ENCODE peak calls at places on chromosomes 12 and 14, in five cellular contexts. One of them, this sample, is unnamed.

GRCh38 chr12:30700216-30700900 is 4.7 kb upstream of the IPO8 start:
- DNase-seq in endothelial cell of umbilical vein: peak
- DNase-seq in omental fat pad: no peak
- DNase-seq in GM12865: no peak
- DNase-seq in progenitor cell of endocrine pancreas: no peak
- DNase-seq in this sample: no peak

GRCh38 chr12:29961231-29961630 is 177.5 kb upstream of the TMTC1 start:
- DNase-seq in omental fat pad: no peak
- DNase-seq in GM12865: no peak
- DNase-seq in endothelial cell of umbilical vein: no peak
- DNase-seq in progenitor cell of endocrine pancreas: no peak
- DNase-seq in this sample: no peak

GRCh38 chr14:51455041-51455835 is 196.5 kb upstream of the FRMD6 start:
- DNase-seq in GM12865: no peak
- DNase-seq in progenitor cell of endocrine pancreas: no peak
- DNase-seq in omental fat pad: no peak
- DNase-seq in endothelial cell of umbilical vein: no peak
- DNase-seq in this sample: no peak

GRCh38 chr14:67166450-67166853 is 22.8 kb upstream of the GARIN2 start:
- DNase-seq in progenitor cell of endocrine pancreas: no peak
- DNase-seq in endothelial cell of umbilical vein: peak
- DNase-seq in GM12865: peak
- DNase-seq in omental fat pad: no peak
- DNase-seq in this sample: peak

GRCh38 chr14:101843665-101844064 is 82.2 kb downstream of the PPP2R5C start:
- DNase-seq in progenitor cell of endocrine pancreas: no peak
- DNase-seq in GM12865: peak
- DNase-seq in endothelial cell of umbilical vein: no peak
- DNase-seq in omental fat pad: no peak
- DNase-seq in this sample: peak

GRCh38 chr12:40152783-40153383 is 47.0 kb upstream of the SLC2A13 start:
- DNase-seq in omental fat pad: peak
- DNase-seq in endothelial cell of umbilical vein: peak
- DNase-seq in GM12865: peak
- DNase-seq in progenitor cell of endocrine pancreas: peak
- DNase-seq in this sample: no peak

GRCh38 chr14:38122241-38122640 is 85.5 kb upstream of the SSTR1 start:
- DNase-seq in progenitor cell of endocrine pancreas: no peak
- DNase-seq in endothelial cell of umbilical vein: no peak
- DNase-seq in GM12865: no peak
- DNase-seq in omental fat pad: no peak
- DNase-seq in this sample: no peak

GRCh38 chr14:53953002-53953827 is 3.4 kb downstream of the BMP4 start:
- DNase-seq in progenitor cell of endocrine pancreas: peak
- DNase-seq in endothelial cell of umbilical vein: peak
- DNase-seq in omental fat pad: no peak
- DNase-seq in GM12865: peak
- DNase-seq in this sample: peak

GRCh38 chr12:43104524-43104923 is 447.5 kb downstream of the ADAMTS20 start:
- DNase-seq in GM12865: no peak
- DNase-seq in progenitor cell of endocrine pancreas: no peak
- DNase-seq in omental fat pad: no peak
- DNase-seq in endothelial cell of umbilical vein: no peak
- DNase-seq in this sample: no peak

GRCh38 chr14:101489092-101489760 is 72.1 kb upstream of the DIO3 start:
- DNase-seq in progenitor cell of endocrine pancreas: no peak
- DNase-seq in omental fat pad: no peak
- DNase-seq in endothelial cell of umbilical vein: no peak
- DNase-seq in GM12865: no peak
- DNase-seq in this sample: no peak

GRCh38 chr12:113261847-113262470 is 40.7 kb downstream of the TPCN1 start:
- DNase-seq in omental fat pad: no peak
- DNase-seq in progenitor cell of endocrine pancreas: no peak
- DNase-seq in endothelial cell of umbilical vein: no peak
- DNase-seq in GM12865: peak
- DNase-seq in this sample: no peak

GRCh38 chr14:29832042-29832441 is 95.6 kb downstream of the PRKD1 start:
- DNase-seq in progenitor cell of endocrine pancreas: no peak
- DNase-seq in GM12865: no peak
- DNase-seq in omental fat pad: no peak
- DNase-seq in endothelial cell of umbilical vein: no peak
- DNase-seq in this sample: no peak

GRCh38 chr12:22477166-22477893 is 67.0 kb downstream of the C2CD5 start:
- DNase-seq in omental fat pad: no peak
- DNase-seq in endothelial cell of umbilical vein: peak
- DNase-seq in progenitor cell of endocrine pancreas: no peak
- DNase-seq in GM12865: no peak
- DNase-seq in this sample: no peak

GRCh38 chr12:71610036-71610795 is 53.4 kb downstream of the ZFC3H1 start:
- DNase-seq in endothelial cell of umbilical vein: no peak
- DNase-seq in progenitor cell of endocrine pancreas: no peak
- DNase-seq in GM12865: no peak
- DNase-seq in omental fat pad: no peak
- DNase-seq in this sample: no peak
- TF ChIP-seq CTCF in endothelial cell of umbilical vein: no peak
- TF ChIP-seq CTCF in progenitor cell of endocrine pancreas: no peak
- TF ChIP-seq CTCF in GM12865: no peak
- TF ChIP-seq CTCF in omental fat pad: no peak
- TF ChIP-seq CTCF in this sample: no peak

GRCh38 chr12:7042847-7043246 is 17.7 kb upstream of the C1S start:
- DNase-seq in omental fat pad: no peak
- DNase-seq in GM12865: peak
- DNase-seq in endothelial cell of umbilical vein: peak
- DNase-seq in progenitor cell of endocrine pancreas: no peak
- DNase-seq in this sample: no peak
- TF ChIP-seq CTCF in omental fat pad: no peak
- TF ChIP-seq CTCF in GM12865: no peak
- TF ChIP-seq CTCF in endothelial cell of umbilical vein: peak
- TF ChIP-seq CTCF in progenitor cell of endocrine pancreas: peak
- TF ChIP-seq CTCF in this sample: peak

GRCh38 chr14:75648066-75648838 is 12.4 kb downstream of the ERG28 start:
- DNase-seq in GM12865: no peak
- DNase-seq in endothelial cell of umbilical vein: peak
- DNase-seq in omental fat pad: no peak
- DNase-seq in progenitor cell of endocrine pancreas: no peak
- DNase-seq in this sample: no peak

GRCh38 chr14:75650253-75651058 is 10.2 kb downstream of the ERG28 start:
- DNase-seq in GM12865: no peak
- DNase-seq in endothelial cell of umbilical vein: no peak
- DNase-seq in omental fat pad: no peak
- DNase-seq in progenitor cell of endocrine pancreas: no peak
- DNase-seq in this sample: no peak

GRCh38 chr14:75647650-75648049 is 13.0 kb downstream of the ERG28 start:
- DNase-seq in omental fat pad: no peak
- DNase-seq in progenitor cell of endocrine pancreas: no peak
- DNase-seq in endothelial cell of umbilical vein: peak
- DNase-seq in GM12865: no peak
- DNase-seq in this sample: no peak

GRCh38 chr14:75649773-75650172 is 10.9 kb downstream of the ERG28 start:
- DNase-seq in GM12865: no peak
- DNase-seq in progenitor cell of endocrine pancreas: no peak
- DNase-seq in endothelial cell of umbilical vein: no peak
- DNase-seq in omental fat pad: no peak
- DNase-seq in this sample: no peak

GRCh38 chr14:75649337-75649736 is 11.3 kb downstream of the ERG28 start:
- DNase-seq in omental fat pad: no peak
- DNase-seq in endothelial cell of umbilical vein: no peak
- DNase-seq in GM12865: no peak
- DNase-seq in progenitor cell of endocrine pancreas: no peak
- DNase-seq in this sample: no peak
- TF ChIP-seq CTCF in omental fat pad: no peak
- TF ChIP-seq CTCF in endothelial cell of umbilical vein: no peak
- TF ChIP-seq CTCF in GM12865: no peak
- TF ChIP-seq CTCF in progenitor cell of endocrine pancreas: no peak
- TF ChIP-seq CTCF in this sample: no peak

GRCh38 chr12:51820721-51821422 is 27.6 kb downstream of the FIGNL2 start:
- DNase-seq in omental fat pad: no peak
- DNase-seq in progenitor cell of endocrine pancreas: peak
- DNase-seq in GM12865: peak
- DNase-seq in endothelial cell of umbilical vein: no peak
- DNase-seq in this sample: peak
- TF ChIP-seq CTCF in omental fat pad: no peak
- TF ChIP-seq CTCF in progenitor cell of endocrine pancreas: peak
- TF ChIP-seq CTCF in GM12865: peak
- TF ChIP-seq CTCF in endothelial cell of umbilical vein: no peak
- TF ChIP-seq CTCF in this sample: peak

DNA sequence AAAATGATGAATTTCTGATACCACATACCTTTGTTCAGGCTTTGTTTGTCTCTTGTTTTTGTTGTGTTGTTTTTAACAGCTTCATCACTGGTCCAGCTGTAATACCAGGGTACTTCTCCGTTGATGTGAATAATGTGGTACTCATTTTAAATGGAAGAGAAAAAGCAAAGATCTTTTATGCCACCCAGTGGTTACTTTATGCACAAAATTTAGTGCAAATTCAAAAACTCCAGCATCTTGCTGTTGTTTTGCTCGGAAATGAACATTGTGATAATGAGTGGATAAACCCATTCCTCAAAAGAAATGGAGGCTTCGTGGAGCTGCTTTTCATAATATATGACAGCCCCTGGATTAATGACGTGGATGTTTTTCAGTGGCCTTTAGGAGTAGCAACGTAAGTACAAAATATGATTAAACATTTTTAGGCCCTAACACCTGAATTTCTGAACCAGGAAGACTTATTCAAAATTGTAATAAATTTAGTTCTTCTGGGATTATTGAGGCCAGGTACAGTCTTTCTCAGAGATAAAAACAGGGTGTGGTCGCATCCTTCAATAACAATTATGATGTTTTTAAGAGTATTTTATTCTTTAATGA is 22.4 kb downstream of the RXYLT1 start:
- DNase-seq in omental fat pad: no peak
- DNase-seq in progenitor cell of endocrine pancreas: no peak
- DNase-seq in GM12865: peak
- DNase-seq in endothelial cell of umbilical vein: peak
- DNase-seq in this sample: peak
- TF ChIP-seq CTCF in omental fat pad: no peak
- TF ChIP-seq CTCF in progenitor cell of endocrine pancreas: peak
- TF ChIP-seq CTCF in GM12865: peak
- TF ChIP-seq CTCF in endothelial cell of umbilical vein: peak
- TF ChIP-seq CTCF in this sample: peak

DNA sequence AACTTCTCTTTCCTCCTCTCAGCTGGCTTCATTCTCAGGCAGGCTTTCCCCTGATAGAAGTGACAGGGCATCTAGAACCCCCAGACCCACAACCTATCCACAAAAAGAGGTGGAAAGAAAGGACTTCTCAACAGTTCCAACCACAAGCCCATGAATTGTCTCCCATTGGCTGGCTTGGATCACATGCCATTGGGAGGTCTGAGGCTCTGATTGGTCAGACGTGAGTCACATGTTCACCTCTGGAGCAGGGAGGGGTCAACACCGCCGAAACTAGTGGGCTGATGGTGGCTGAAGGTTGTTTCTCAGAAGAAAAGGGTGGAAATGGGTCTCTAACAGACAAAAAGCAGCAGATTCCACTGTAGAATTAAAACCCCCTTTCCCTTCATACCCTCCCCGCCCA is 47.3 kb downstream of the DRAM1 start:
- DNase-seq in progenitor cell of endocrine pancreas: no peak
- DNase-seq in omental fat pad: no peak
- DNase-seq in endothelial cell of umbilical vein: no peak
- DNase-seq in GM12865: no peak
- DNase-seq in this sample: no peak
- TF ChIP-seq CTCF in progenitor cell of endocrine pancreas: no peak
- TF ChIP-seq CTCF in omental fat pad: no peak
- TF ChIP-seq CTCF in endothelial cell of umbilical vein: no peak
- TF ChIP-seq CTCF in GM12865: no peak
- TF ChIP-seq CTCF in this sample: no peak